ENCODE peak calls at places on chromosomes 6 and 20, in eight cellular contexts. R is T-cell; I is COLO829; E is DMS 273 treated with DMSO at 0.1 percent for 48 hours; B is stimulated activated CD4-positive, alpha-beta T cell treated with anti-CD3 and anti-CD28 coated beads, Interleukin-2, amount 100 ng/mL, for 48 hours; Z is NCI-H1092 treated with DMSO at 0.1 percent for 48 hours; P is right atrium auricular region; F is fibroblast of lung. K is an unnamed sample.

GRCh38 chr6:25519856-25520255 is 132.2 kb upstream of the SCGN start:
- DNase-seq in R (no peak), I (no peak), E (no peak), B (no peak), Z (no peak), P (no peak), F (no peak), K (no peak)

GRCh38 chr6:28839443-28840120 is 84.2 kb downstream of the TRIM27 start:
- DNase-seq in R (no peak), I (no peak), E (no peak), B (no peak), Z (no peak), P (no peak), F (no peak), K (no peak)

GRCh38 chr20:3172126-3172932 is 1.0 kb downstream of the LZTS3 start:
- DNase-seq in R (no peak), I (no peak), E (no peak), B (no peak), Z (no peak), P (no peak), F (no peak), K (no peak)

GRCh38 chr20:44896583-44896982 is 11.1 kb downstream of the YWHAB start:
- DNase-seq in R (no peak), I (no peak), E (no peak), B (no peak), Z (no peak), P (no peak), F (peak), K (no peak)

GRCh38 chr6:31004285-31004684 is 6.0 kb upstream of the MUC22 start:
- DNase-seq in R (no peak), I (no peak), E (no peak), B (no peak), Z (no peak), P (no peak), F (no peak), K (no peak)

GRCh38 chr6:139027620-139028182 is 844 bp upstream of the ABRACL start:
- DNase-seq in R (peak), I (no peak), E (no peak), B (peak), Z (peak), P (no peak), F (peak), K (no peak)

GRCh38 chr20:16287776-16288175 is 285.5 kb downstream of the KIF16B start:
- DNase-seq in R (no peak), I (no peak), E (no peak), B (no peak), Z (no peak), P (no peak), F (no peak), K (no peak)

GRCh38 chr6:89972024-89972381 is 77.7 kb downstream of the GJA10 start:
- DNase-seq in R (no peak), I (no peak), E (no peak), B (no peak), Z (no peak), P (no peak), F (no peak), K (no peak)

GRCh38 chr20:43507150-43508080 is at the start of gene L3MBTL1:
- DNase-seq in R (no peak), I (no peak), E (no peak), B (no peak), Z (peak), P (no peak), F (peak), K (no peak)

GRCh38 chr20:10074513-10074912 is 39.7 kb downstream of the ANKEF1 start:
- DNase-seq in R (no peak), I (peak), E (no peak), B (no peak), Z (no peak), P (no peak), F (peak), K (no peak)

GRCh38 chr6:16352258-16352635 is 113.9 kb downstream of the GMPR start:
- DNase-seq in R (no peak), I (no peak), E (no peak), B (no peak), Z (no peak), P (no peak), F (peak), K (no peak)